ENCODE peak calls at places on chromosome 4, in five cellular contexts. H is MCF 10A; F is hypothalamus; P is hepatocyte; B is stimulated activated CD4-positive, alpha-beta T cell treated with anti-CD3 and anti-CD28 coated beads, TNF-alpha, amount 100 ng/mL, for 1 hour. K is an unnamed sample.

GRCh38 chr4:106868381-106869035 is 167.6 kb downstream of the DKK2 start:
- DNase-seq in F (no peak), P (no peak), B (no peak), H (peak), K (no peak)

GRCh38 chr4:81839347-81840042 is 367.8 kb upstream of the RASGEF1B start:
- DNase-seq in F (no peak), H (peak), P (no peak), B (no peak), K (no peak)

GRCh38 chr4:66048861-66049260 is 378.6 kb upstream of the EPHA5 start:
- DNase-seq in H (no peak), P (no peak), B (no peak), F (no peak), K (no peak)

GRCh38 chr4:25913056-25913850 is 767 bp upstream of the SMIM20 start:
- DNase-seq in H (no peak), B (no peak), P (no peak), F (peak), K (peak)

GRCh38 chr4:141028024-141028529 is 105.2 kb downstream of the RNF150 start:
- DNase-seq in P (no peak), H (no peak), B (no peak), F (no peak), K (no peak)

GRCh38 chr4:26522478-26522877 is 32.2 kb upstream of the CCKAR start:
- DNase-seq in B (no peak), P (no peak), H (peak), F (no peak), K (no peak)

GRCh38 chr4:14254806-14255445 is 627.4 kb upstream of the BOD1L1 start:
- DNase-seq in H (no peak), P (no peak), F (no peak), B (no peak), K (no peak)

GRCh38 chr4:24472514-24473308 is 111.6 kb downstream of the DHX15 start:
- DNase-seq in B (peak), F (peak), H (peak), P (peak), K (peak)

GRCh38 chr4:105147226-105148151 is 813 bp downstream of the TET2 start:
- DNase-seq in B (no peak), H (peak), P (peak), F (peak), K (peak)

GRCh38 chr4:188246488-188246887 is 107.2 kb downstream of the TRIML1 start:
- DNase-seq in B (no peak), P (no peak), H (peak), F (no peak), K (no peak)